ENCODE peak calls at places on chromosomes 1 and 21, in ten cellular contexts. One of them, this sample, is unnamed.

GRCh38 chr1:28737245-28738137 is 751 bp downstream of the YTHDF2 start:
- DNase-seq in adrenal gland: peak
- DNase-seq in kidney epithelial cell: no peak
- DNase-seq in type B pancreatic cell: no peak
- DNase-seq in progenitor cell of endocrine pancreas: peak
- DNase-seq in astrocyte of the spinal cord: peak
- DNase-seq in testis: peak
- DNase-seq in tibial artery: no peak
- DNase-seq in neural crest cell: peak
- DNase-seq in cardiac fibroblast: peak
- DNase-seq in this sample: no peak

GRCh38 chr1:205648212-205648910 is 16.6 kb upstream of the ELK4 start:
- DNase-seq in adrenal gland: no peak
- DNase-seq in kidney epithelial cell: no peak
- DNase-seq in type B pancreatic cell: no peak
- DNase-seq in progenitor cell of endocrine pancreas: no peak
- DNase-seq in astrocyte of the spinal cord: no peak
- DNase-seq in testis: no peak
- DNase-seq in tibial artery: no peak
- DNase-seq in neural crest cell: no peak
- DNase-seq in cardiac fibroblast: no peak
- DNase-seq in this sample: no peak

GRCh38 chr1:151993084-151993733 is 450 bp downstream of the S100A10 start:
- DNase-seq in adrenal gland: peak
- DNase-seq in kidney epithelial cell: no peak
- DNase-seq in type B pancreatic cell: no peak
- DNase-seq in progenitor cell of endocrine pancreas: no peak
- DNase-seq in astrocyte of the spinal cord: no peak
- DNase-seq in testis: peak
- DNase-seq in tibial artery: peak
- DNase-seq in neural crest cell: no peak
- DNase-seq in cardiac fibroblast: peak
- DNase-seq in this sample: no peak

GRCh38 chr1:156765664-156766063 is 1.7 kb upstream of the PRCC start:
- DNase-seq in adrenal gland: no peak
- DNase-seq in kidney epithelial cell: no peak
- DNase-seq in type B pancreatic cell: no peak
- DNase-seq in progenitor cell of endocrine pancreas: no peak
- DNase-seq in astrocyte of the spinal cord: no peak
- DNase-seq in testis: no peak
- DNase-seq in tibial artery: no peak
- DNase-seq in neural crest cell: no peak
- DNase-seq in cardiac fibroblast: no peak
- DNase-seq in this sample: no peak

GRCh38 chr1:232385221-232385620 is 244.7 kb downstream of the SIPA1L2 start:
- DNase-seq in adrenal gland: no peak
- DNase-seq in kidney epithelial cell: peak
- DNase-seq in type B pancreatic cell: no peak
- DNase-seq in progenitor cell of endocrine pancreas: no peak
- DNase-seq in astrocyte of the spinal cord: peak
- DNase-seq in testis: no peak
- DNase-seq in tibial artery: no peak
- DNase-seq in neural crest cell: no peak
- DNase-seq in cardiac fibroblast: peak
- DNase-seq in this sample: no peak

GRCh38 chr1:156151093-156151688 is 2.2 kb upstream of the SEMA4A start:
- DNase-seq in adrenal gland: no peak
- DNase-seq in kidney epithelial cell: no peak
- DNase-seq in type B pancreatic cell: no peak
- DNase-seq in progenitor cell of endocrine pancreas: no peak
- DNase-seq in astrocyte of the spinal cord: no peak
- DNase-seq in testis: no peak
- DNase-seq in tibial artery: peak
- DNase-seq in neural crest cell: no peak
- DNase-seq in cardiac fibroblast: no peak
- DNase-seq in this sample: no peak

GRCh38 chr1:64268653-64269557 is 65.5 kb downstream of the UBE2U start:
- DNase-seq in adrenal gland: peak
- DNase-seq in kidney epithelial cell: peak
- DNase-seq in type B pancreatic cell: peak
- DNase-seq in progenitor cell of endocrine pancreas: peak
- DNase-seq in astrocyte of the spinal cord: peak
- DNase-seq in testis: peak
- DNase-seq in tibial artery: peak
- DNase-seq in neural crest cell: peak
- DNase-seq in cardiac fibroblast: peak
- DNase-seq in this sample: no peak

GRCh38 chr1:160672789-160673695 is 26.2 kb upstream of the SLAMF1 start:
- DNase-seq in adrenal gland: no peak
- DNase-seq in kidney epithelial cell: no peak
- DNase-seq in type B pancreatic cell: no peak
- DNase-seq in progenitor cell of endocrine pancreas: no peak
- DNase-seq in astrocyte of the spinal cord: no peak
- DNase-seq in testis: no peak
- DNase-seq in tibial artery: no peak
- DNase-seq in neural crest cell: no peak
- DNase-seq in cardiac fibroblast: no peak
- DNase-seq in this sample: no peak

GRCh38 chr1:244458781-244459180 is 2.3 kb upstream of the CATSPERE start:
- DNase-seq in adrenal gland: no peak
- DNase-seq in kidney epithelial cell: no peak
- DNase-seq in type B pancreatic cell: no peak
- DNase-seq in progenitor cell of endocrine pancreas: no peak
- DNase-seq in astrocyte of the spinal cord: no peak
- DNase-seq in testis: no peak
- DNase-seq in tibial artery: no peak
- DNase-seq in neural crest cell: no peak
- DNase-seq in cardiac fibroblast: no peak
- DNase-seq in this sample: no peak

GRCh38 chr1:118118469-118118868 is 66.6 kb downstream of the SPAG17 start:
- DNase-seq in adrenal gland: no peak
- DNase-seq in kidney epithelial cell: no peak
- DNase-seq in type B pancreatic cell: no peak
- DNase-seq in progenitor cell of endocrine pancreas: no peak
- DNase-seq in astrocyte of the spinal cord: no peak
- DNase-seq in testis: peak
- DNase-seq in tibial artery: no peak
- DNase-seq in neural crest cell: no peak
- DNase-seq in cardiac fibroblast: peak
- DNase-seq in this sample: no peak

GRCh38 chr1:234885601-234886000 is 243.0 kb downstream of the TOMM20 start:
- DNase-seq in adrenal gland: no peak
- DNase-seq in kidney epithelial cell: no peak
- DNase-seq in type B pancreatic cell: no peak
- DNase-seq in progenitor cell of endocrine pancreas: no peak
- DNase-seq in astrocyte of the spinal cord: no peak
- DNase-seq in testis: no peak
- DNase-seq in tibial artery: no peak
- DNase-seq in neural crest cell: no peak
- DNase-seq in cardiac fibroblast: no peak
- DNase-seq in this sample: peak

GRCh38 chr1:218344814-218345672 is at the start of gene TGFB2:
- DNase-seq in adrenal gland: peak
- DNase-seq in kidney epithelial cell: no peak
- DNase-seq in type B pancreatic cell: no peak
- DNase-seq in progenitor cell of endocrine pancreas: no peak
- DNase-seq in astrocyte of the spinal cord: peak
- DNase-seq in testis: peak
- DNase-seq in tibial artery: peak
- DNase-seq in neural crest cell: peak
- DNase-seq in cardiac fibroblast: peak
- DNase-seq in this sample: no peak

GRCh38 chr1:67489643-67490042 is 59.4 kb upstream of the SERBP1 start:
- DNase-seq in adrenal gland: no peak
- DNase-seq in kidney epithelial cell: no peak
- DNase-seq in type B pancreatic cell: no peak
- DNase-seq in progenitor cell of endocrine pancreas: no peak
- DNase-seq in astrocyte of the spinal cord: peak
- DNase-seq in testis: no peak
- DNase-seq in tibial artery: no peak
- DNase-seq in neural crest cell: no peak
- DNase-seq in cardiac fibroblast: peak
- DNase-seq in this sample: no peak

GRCh38 chr21:43884012-43884860 is 19.2 kb downstream of the AGPAT3 start:
- DNase-seq in adrenal gland: peak
- DNase-seq in kidney epithelial cell: peak
- DNase-seq in type B pancreatic cell: no peak
- DNase-seq in progenitor cell of endocrine pancreas: no peak
- DNase-seq in astrocyte of the spinal cord: peak
- DNase-seq in testis: no peak
- DNase-seq in tibial artery: peak
- DNase-seq in neural crest cell: no peak
- DNase-seq in cardiac fibroblast: peak
- DNase-seq in this sample: no peak

GRCh38 chr1:218674280-218674773 is 329.2 kb downstream of the TGFB2 start:
- DNase-seq in adrenal gland: peak
- DNase-seq in kidney epithelial cell: no peak
- DNase-seq in type B pancreatic cell: no peak
- DNase-seq in progenitor cell of endocrine pancreas: peak
- DNase-seq in astrocyte of the spinal cord: peak
- DNase-seq in testis: peak
- DNase-seq in tibial artery: no peak
- DNase-seq in neural crest cell: peak
- DNase-seq in cardiac fibroblast: peak
- DNase-seq in this sample: no peak

GRCh38 chr1:56434659-56435202 is 144.6 kb downstream of the PLPP3 start:
- DNase-seq in adrenal gland: no peak
- DNase-seq in kidney epithelial cell: no peak
- DNase-seq in type B pancreatic cell: no peak
- DNase-seq in progenitor cell of endocrine pancreas: no peak
- DNase-seq in astrocyte of the spinal cord: no peak
- DNase-seq in testis: no peak
- DNase-seq in tibial artery: no peak
- DNase-seq in neural crest cell: no peak
- DNase-seq in cardiac fibroblast: no peak
- DNase-seq in this sample: no peak
- TF ChIP-seq CTCF in adrenal gland: no peak
- TF ChIP-seq CTCF in kidney epithelial cell: peak
- TF ChIP-seq CTCF in type B pancreatic cell: peak
- TF ChIP-seq CTCF in progenitor cell of endocrine pancreas: peak
- TF ChIP-seq CTCF in astrocyte of the spinal cord: no peak
- TF ChIP-seq CTCF in testis: no peak
- TF ChIP-seq CTCF in tibial artery: no peak
- TF ChIP-seq CTCF in neural crest cell: no peak
- TF ChIP-seq CTCF in cardiac fibroblast: no peak
- TF ChIP-seq CTCF in this sample: no peak

GRCh38 chr21:41672543-41672915 is 94.3 kb downstream of the RIPK4 start:
- DNase-seq in adrenal gland: no peak
- DNase-seq in kidney epithelial cell: no peak
- DNase-seq in type B pancreatic cell: no peak
- DNase-seq in progenitor cell of endocrine pancreas: no peak
- DNase-seq in astrocyte of the spinal cord: no peak
- DNase-seq in testis: no peak
- DNase-seq in tibial artery: no peak
- DNase-seq in neural crest cell: no peak
- DNase-seq in cardiac fibroblast: no peak
- DNase-seq in this sample: no peak
- TF ChIP-seq CTCF in adrenal gland: no peak
- TF ChIP-seq CTCF in kidney epithelial cell: no peak
- TF ChIP-seq CTCF in type B pancreatic cell: no peak
- TF ChIP-seq CTCF in progenitor cell of endocrine pancreas: no peak
- TF ChIP-seq CTCF in astrocyte of the spinal cord: no peak
- TF ChIP-seq CTCF in testis: no peak
- TF ChIP-seq CTCF in tibial artery: no peak
- TF ChIP-seq CTCF in neural crest cell: no peak
- TF ChIP-seq CTCF in cardiac fibroblast: no peak
- TF ChIP-seq CTCF in this sample: no peak

DNA sequence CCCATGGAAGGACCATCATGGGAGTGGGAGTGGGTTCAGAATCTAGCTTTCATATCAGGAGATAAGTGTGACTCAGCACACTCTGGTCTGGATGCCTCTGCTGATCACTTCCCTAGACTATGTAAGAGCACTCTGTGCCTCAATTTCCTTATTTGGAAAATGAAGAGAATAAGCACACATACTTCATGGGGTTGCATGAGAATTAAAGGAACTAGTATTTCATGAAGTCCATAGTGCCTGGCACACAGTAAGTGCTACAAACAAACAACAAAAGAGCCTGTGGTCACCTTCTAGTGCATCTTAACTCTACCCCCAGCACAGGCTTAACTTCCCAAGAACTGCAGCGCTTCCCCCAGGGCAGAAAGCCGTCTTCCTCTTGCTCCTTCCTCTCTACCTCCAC is 9.6 kb upstream of the IL20 start:
- DNase-seq in adrenal gland: no peak
- DNase-seq in kidney epithelial cell: no peak
- DNase-seq in type B pancreatic cell: no peak
- DNase-seq in progenitor cell of endocrine pancreas: no peak
- DNase-seq in astrocyte of the spinal cord: no peak
- DNase-seq in testis: no peak
- DNase-seq in tibial artery: no peak
- DNase-seq in neural crest cell: no peak
- DNase-seq in cardiac fibroblast: no peak
- DNase-seq in this sample: no peak
- TF ChIP-seq CTCF in adrenal gland: no peak
- TF ChIP-seq CTCF in kidney epithelial cell: no peak
- TF ChIP-seq CTCF in type B pancreatic cell: no peak
- TF ChIP-seq CTCF in progenitor cell of endocrine pancreas: no peak
- TF ChIP-seq CTCF in astrocyte of the spinal cord: no peak
- TF ChIP-seq CTCF in testis: no peak
- TF ChIP-seq CTCF in tibial artery: no peak
- TF ChIP-seq CTCF in neural crest cell: no peak
- TF ChIP-seq CTCF in cardiac fibroblast: no peak
- TF ChIP-seq CTCF in this sample: no peak

GRCh38 chr1:180154003-180154324 is 705 bp upstream of the QSOX1 start:
- DNase-seq in adrenal gland: no peak
- DNase-seq in kidney epithelial cell: no peak
- DNase-seq in type B pancreatic cell: no peak
- DNase-seq in progenitor cell of endocrine pancreas: no peak
- DNase-seq in astrocyte of the spinal cord: no peak
- DNase-seq in testis: no peak
- DNase-seq in tibial artery: no peak
- DNase-seq in neural crest cell: no peak
- DNase-seq in cardiac fibroblast: no peak
- DNase-seq in this sample: no peak

GRCh38 chr1:180155202-180155682 is 573 bp downstream of the QSOX1 start:
- DNase-seq in adrenal gland: no peak
- DNase-seq in kidney epithelial cell: no peak
- DNase-seq in type B pancreatic cell: no peak
- DNase-seq in progenitor cell of endocrine pancreas: no peak
- DNase-seq in astrocyte of the spinal cord: no peak
- DNase-seq in testis: peak
- DNase-seq in tibial artery: no peak
- DNase-seq in neural crest cell: peak
- DNase-seq in cardiac fibroblast: no peak
- DNase-seq in this sample: no peak

GRCh38 chr1:180156201-180156600 is 1.5 kb downstream of the QSOX1 start:
- DNase-seq in adrenal gland: no peak
- DNase-seq in kidney epithelial cell: no peak
- DNase-seq in type B pancreatic cell: no peak
- DNase-seq in progenitor cell of endocrine pancreas: no peak
- DNase-seq in astrocyte of the spinal cord: no peak
- DNase-seq in testis: no peak
- DNase-seq in tibial artery: no peak
- DNase-seq in neural crest cell: no peak
- DNase-seq in cardiac fibroblast: no peak
- DNase-seq in this sample: no peak

GRCh38 chr1:180153032-180153431 is 1.6 kb upstream of the QSOX1 start:
- DNase-seq in adrenal gland: no peak
- DNase-seq in kidney epithelial cell: no peak
- DNase-seq in type B pancreatic cell: no peak
- DNase-seq in progenitor cell of endocrine pancreas: no peak
- DNase-seq in astrocyte of the spinal cord: no peak
- DNase-seq in testis: no peak
- DNase-seq in tibial artery: no peak
- DNase-seq in neural crest cell: no peak
- DNase-seq in cardiac fibroblast: no peak
- DNase-seq in this sample: no peak

GRCh38 chr1:180154325-180155201 is at the start of gene QSOX1:
- DNase-seq in adrenal gland: peak
- DNase-seq in kidney epithelial cell: no peak
- DNase-seq in type B pancreatic cell: peak
- DNase-seq in progenitor cell of endocrine pancreas: peak
- DNase-seq in astrocyte of the spinal cord: peak
- DNase-seq in testis: peak
- DNase-seq in tibial artery: peak
- DNase-seq in neural crest cell: peak
- DNase-seq in cardiac fibroblast: peak
- DNase-seq in this sample: no peak
- TF ChIP-seq CTCF in adrenal gland: peak
- TF ChIP-seq CTCF in kidney epithelial cell: no peak
- TF ChIP-seq CTCF in type B pancreatic cell: peak
- TF ChIP-seq CTCF in progenitor cell of endocrine pancreas: peak
- TF ChIP-seq CTCF in astrocyte of the spinal cord: no peak
- TF ChIP-seq CTCF in testis: no peak
- TF ChIP-seq CTCF in tibial artery: peak
- TF ChIP-seq CTCF in neural crest cell: peak
- TF ChIP-seq CTCF in cardiac fibroblast: no peak
- TF ChIP-seq CTCF in this sample: peak